ENCODE peak calls at places on chromosomes 5 and 9, in four cellular contexts. One of them, this sample, is unnamed.

GRCh38 chr5:78563621-78564020 is 85.0 kb downstream of the LHFPL2 start:
- DNase-seq in sigmoid colon: no peak
- DNase-seq in IMR-90: no peak
- DNase-seq in breast epithelium: no peak
- DNase-seq in this sample: no peak

GRCh38 chr9:134913713-134914500 is 3.8 kb downstream of the FCN1 start:
- DNase-seq in sigmoid colon: no peak
- DNase-seq in IMR-90: no peak
- DNase-seq in breast epithelium: no peak
- DNase-seq in this sample: peak; percentile 31

GRCh38 chr9:85925493-85925892 is 15.5 kb upstream of the NAA35 start:
- DNase-seq in sigmoid colon: no peak
- DNase-seq in IMR-90: no peak
- DNase-seq in breast epithelium: no peak
- DNase-seq in this sample: no peak

GRCh38 chr9:73153793-73154227 is 2.1 kb downstream of the ANXA1 start:
- DNase-seq in sigmoid colon: no peak
- DNase-seq in breast epithelium: no peak
- DNase-seq in IMR-90: peak; percentile 28
- DNase-seq in this sample: no peak

GRCh38 chr5:150612905-150613670 is 27.4 kb upstream of the SYNPO start:
- DNase-seq in sigmoid colon: no peak
- DNase-seq in breast epithelium: no peak
- DNase-seq in IMR-90: no peak
- DNase-seq in this sample: no peak

GRCh38 chr5:158389786-158390185 is 530.8 kb upstream of the CLINT1 start:
- DNase-seq in IMR-90: no peak
- DNase-seq in breast epithelium: no peak
- DNase-seq in sigmoid colon: no peak
- DNase-seq in this sample: no peak

GRCh38 chr9:89153618-89154017 is 25.0 kb downstream of the SHC3 start:
- DNase-seq in IMR-90: peak; percentile 94
- DNase-seq in sigmoid colon: no peak
- DNase-seq in breast epithelium: no peak
- DNase-seq in this sample: peak; percentile 26

GRCh38 chr9:133351908-133352634 is 4.1 kb downstream of the RPL7A start:
- DNase-seq in IMR-90: peak; percentile 60
- DNase-seq in breast epithelium: no peak
- DNase-seq in sigmoid colon: no peak
- DNase-seq in this sample: no peak

GRCh38 chr5:1961952-1962595 is 79.3 kb upstream of the IRX4 start:
- DNase-seq in breast epithelium: peak; percentile 34
- DNase-seq in IMR-90: no peak
- DNase-seq in sigmoid colon: no peak
- DNase-seq in this sample: no peak

GRCh38 chr5:180631549-180632392 is 17.6 kb downstream of the FLT4 start:
- DNase-seq in sigmoid colon: no peak
- DNase-seq in breast epithelium: no peak
- DNase-seq in IMR-90: no peak
- DNase-seq in this sample: no peak

GRCh38 chr5:159178978-159179377 is 30.4 kb downstream of the RNF145 start:
- DNase-seq in IMR-90: peak; percentile 99
- DNase-seq in sigmoid colon: no peak
- DNase-seq in breast epithelium: no peak
- DNase-seq in this sample: no peak

GRCh38 chr5:74030371-74030770 is 404.4 kb downstream of the ARHGEF28 start:
- DNase-seq in IMR-90: no peak
- DNase-seq in breast epithelium: no peak
- DNase-seq in sigmoid colon: no peak
- DNase-seq in this sample: no peak

GRCh38 chr9:136617746-136618577 is 44.8 kb upstream of the EGFL7 start:
- DNase-seq in breast epithelium: no peak
- DNase-seq in sigmoid colon: no peak
- DNase-seq in IMR-90: no peak
- DNase-seq in this sample: no peak

GRCh38 chr9:94805585-94805984 is 79.1 kb downstream of the AOPEP start:
- DNase-seq in sigmoid colon: no peak
- DNase-seq in breast epithelium: no peak
- DNase-seq in IMR-90: peak; percentile 97
- DNase-seq in this sample: no peak

GRCh38 chr9:27019589-27019988 is 14.1 kb upstream of the LRRC19 start:
- DNase-seq in sigmoid colon: no peak
- DNase-seq in breast epithelium: no peak
- DNase-seq in IMR-90: peak; percentile 87
- DNase-seq in this sample: no peak

GRCh38 chr5:151214614-151215545 is 9.0 kb downstream of the CCDC69 start:
- DNase-seq in IMR-90: no peak
- DNase-seq in breast epithelium: no peak
- DNase-seq in sigmoid colon: no peak
- DNase-seq in this sample: no peak

GRCh38 chr9:80540387-80540786 is 968.6 kb downstream of the TLE4 start:
- DNase-seq in breast epithelium: no peak
- DNase-seq in sigmoid colon: no peak
- DNase-seq in IMR-90: no peak
- DNase-seq in this sample: no peak

GRCh38 chr9:36729902-36730301 is 157.2 kb downstream of the MELK start:
- DNase-seq in breast epithelium: no peak
- DNase-seq in IMR-90: peak; percentile 40
- DNase-seq in sigmoid colon: no peak
- DNase-seq in this sample: no peak

GRCh38 chr5:33398501-33398900 is 42.3 kb upstream of the TARS1 start:
- DNase-seq in breast epithelium: no peak
- DNase-seq in IMR-90: peak; percentile 22
- DNase-seq in sigmoid colon: no peak
- DNase-seq in this sample: no peak

GRCh38 chr9:115640887-115641286 is 512.7 kb upstream of the PAPPA start:
- DNase-seq in IMR-90: peak; percentile 87
- DNase-seq in sigmoid colon: no peak
- DNase-seq in breast epithelium: no peak
- DNase-seq in this sample: no peak

GRCh38 chr5:1135696-1136525 is 24.0 kb upstream of the SLC12A7 start:
- DNase-seq in sigmoid colon: no peak
- DNase-seq in breast epithelium: no peak
- DNase-seq in IMR-90: no peak
- DNase-seq in this sample: no peak

GRCh38 chr5:158154226-158155005 is 295.5 kb upstream of the CLINT1 start:
- DNase-seq in sigmoid colon: peak; percentile 80
- DNase-seq in IMR-90: peak; percentile 50
- DNase-seq in breast epithelium: no peak
- DNase-seq in this sample: no peak

DNA sequence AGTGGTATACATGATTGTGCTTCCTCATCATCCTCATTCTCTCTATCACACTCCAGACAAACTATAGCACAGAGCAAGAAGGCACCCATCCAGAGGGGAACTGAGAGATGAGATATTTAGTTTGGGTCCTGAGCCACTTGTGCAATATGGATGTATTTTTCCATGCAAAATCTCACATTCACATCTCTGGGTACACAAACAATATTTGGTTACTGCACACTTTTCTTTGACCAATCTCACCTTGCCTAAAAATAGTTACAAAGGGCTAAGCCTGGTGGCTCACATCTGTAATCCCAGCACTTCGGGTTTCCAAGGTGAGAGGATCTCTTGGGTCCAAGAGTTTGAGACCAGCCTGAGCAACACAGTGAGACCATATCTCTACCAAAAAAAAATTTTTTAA is 120.3 kb downstream of the SIL1 start:
- DNase-seq in breast epithelium: no peak
- DNase-seq in IMR-90: no peak
- DNase-seq in sigmoid colon: no peak
- DNase-seq in this sample: no peak
- H3K27ac ChIP-seq in breast epithelium: no peak overlapping the region
- H3K27ac ChIP-seq in IMR-90: no peak overlapping the region
- H3K27ac ChIP-seq in sigmoid colon: no peak overlapping the region
- H3K27ac ChIP-seq in this sample: no peak overlapping the region

GRCh38 chr9:31144614-31145013 is 1239.8 kb upstream of the ACO1 start:
- DNase-seq in breast epithelium: no peak
- DNase-seq in sigmoid colon: no peak
- DNase-seq in IMR-90: no peak
- DNase-seq in this sample: no peak
- TF ChIP-seq CTCF in breast epithelium: no peak
- TF ChIP-seq CTCF in sigmoid colon: no peak
- TF ChIP-seq CTCF in IMR-90: no peak
- TF ChIP-seq CTCF in this sample: no peak

GRCh38 chr5:172664018-172664417 is 23.0 kb downstream of the NEURL1B start:
- DNase-seq in IMR-90: no peak
- DNase-seq in breast epithelium: no peak
- DNase-seq in sigmoid colon: no peak
- DNase-seq in this sample: no peak

GRCh38 chr5:172667786-172668735 is 27.0 kb downstream of the NEURL1B start:
- DNase-seq in sigmoid colon: peak; percentile 51
- DNase-seq in breast epithelium: no peak
- DNase-seq in IMR-90: no peak
- DNase-seq in this sample: no peak

GRCh38 chr5:172669808-172670402 is 28.8 kb downstream of the NEURL1B start:
- DNase-seq in breast epithelium: no peak
- DNase-seq in sigmoid colon: peak; percentile 50
- DNase-seq in IMR-90: no peak
- DNase-seq in this sample: no peak

GRCh38 chr5:172665049-172665541 is 24.0 kb downstream of the NEURL1B start:
- DNase-seq in breast epithelium: no peak
- DNase-seq in IMR-90: no peak
- DNase-seq in sigmoid colon: peak; percentile 62
- DNase-seq in this sample: no peak

GRCh38 chr5:172666251-172666650 is 25.2 kb downstream of the NEURL1B start:
- DNase-seq in IMR-90: peak; percentile 17
- DNase-seq in sigmoid colon: peak; percentile 63
- DNase-seq in breast epithelium: no peak
- DNase-seq in this sample: no peak
- H3K27ac ChIP-seq in IMR-90: no peak overlapping the region
- H3K27ac ChIP-seq in sigmoid colon: peak overlapping the region; percentile 99
- H3K27ac ChIP-seq in breast epithelium: peak overlapping the region; percentile 48
- H3K27ac ChIP-seq in this sample: no peak overlapping the region

GRCh38 chr9:8262625-8263622 is 463.3 kb upstream of the DMAC1 start:
- DNase-seq in breast epithelium: no peak
- DNase-seq in IMR-90: no peak
- DNase-seq in sigmoid colon: no peak
- DNase-seq in this sample: no peak
- TF ChIP-seq CTCF in breast epithelium: no peak
- TF ChIP-seq CTCF in IMR-90: no peak
- TF ChIP-seq CTCF in sigmoid colon: no peak
- TF ChIP-seq CTCF in this sample: no peak

GRCh38 chr9:37739222-37739621 is 14.4 kb upstream of the TRMT10B start:
- DNase-seq in sigmoid colon: no peak
- DNase-seq in breast epithelium: no peak
- DNase-seq in IMR-90: no peak
- DNase-seq in this sample: no peak
- H3K27ac ChIP-seq in sigmoid colon: no peak overlapping the region
- H3K27ac ChIP-seq in breast epithelium: no peak overlapping the region
- H3K27ac ChIP-seq in IMR-90: no peak overlapping the region
- H3K27ac ChIP-seq in this sample: no peak overlapping the region

DNA sequence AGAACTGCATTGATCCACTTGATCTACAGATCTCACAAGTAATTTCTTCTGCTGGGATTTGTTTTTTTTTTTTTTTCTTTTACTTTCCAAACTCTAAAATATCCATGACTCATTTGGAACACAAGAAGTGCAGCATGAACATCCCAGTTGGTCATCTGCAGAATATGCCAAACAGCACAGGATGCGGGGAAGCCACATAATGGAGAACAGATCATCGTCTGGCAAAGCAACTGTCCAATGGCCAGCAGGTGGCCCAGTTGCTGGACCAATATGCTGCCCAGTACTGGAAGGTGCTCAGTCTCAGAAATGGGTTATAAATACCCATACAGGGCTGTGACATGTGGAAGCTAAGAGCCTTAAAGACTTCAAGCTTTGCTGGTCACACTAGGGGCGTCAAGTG is 221.3 kb upstream of the TAS2R1 start:
- DNase-seq in sigmoid colon: no peak
- DNase-seq in breast epithelium: no peak
- DNase-seq in IMR-90: peak; percentile 96
- DNase-seq in this sample: peak; percentile 24
- TF ChIP-seq CTCF in sigmoid colon: no peak
- TF ChIP-seq CTCF in breast epithelium: no peak
- TF ChIP-seq CTCF in IMR-90: peak; percentile 41
- TF ChIP-seq CTCF in this sample: no peak